ENCODE peak calls at places on chromosomes 5 and 9, in four cellular contexts. Y is Caco-2, J is upper lobe of right lung, Q is right atrium auricular region. T is an unnamed sample.

GRCh38 chr9:107688728-107689127 is 199.2 kb upstream of the KLF4 start:
- DNase-seq in J (no peak), Y (no peak), Q (no peak), T (no peak)

GRCh38 chr5:154390746-154391359 is 54.9 kb upstream of the SAP30L start:
- DNase-seq in Q (no peak), Y (no peak), J (no peak), T (no peak)

GRCh38 chr9:117494401-117495130 is 79.7 kb upstream of the ASTN2 start:
- DNase-seq in J (no peak), Y (no peak), Q (no peak), T (no peak)

GRCh38 chr5:103364074-103364473 is 105.5 kb downstream of the MACIR start:
- DNase-seq in Q (no peak), Y (no peak), J (no peak), T (no peak)

GRCh38 chr9:96256800-96257199 is 45.2 kb downstream of the HSD17B3 start:
- DNase-seq in J (no peak), Y (no peak), Q (no peak), T (no peak)

GRCh38 chr5:150703767-150704166 is 2.9 kb upstream of the RBM22 start:
- DNase-seq in J (no peak), Q (no peak), Y (no peak), T (no peak)

GRCh38 chr9:88991066-88992030 is at the start of gene S1PR3:
- DNase-seq in Y (peak), J (peak), Q (peak), T (no peak)

GRCh38 chr9:95626885-95627558 is 110.3 kb upstream of the PTCH1 start:
- DNase-seq in Y (no peak), J (no peak), Q (peak), T (no peak)

GRCh38 chr9:121700831-121701419 is 49.5 kb downstream of the DAB2IP start:
- DNase-seq in Q (no peak), Y (no peak), J (no peak), T (no peak)

GRCh38 chr9:21779397-21779796 is 23.0 kb upstream of the MTAP start:
- DNase-seq in Q (no peak), Y (no peak), J (no peak), T (no peak)

GRCh38 chr9:126992427-126992826 is 77.8 kb downstream of the RALGPS1 start:
- DNase-seq in J (no peak), Y (no peak), Q (no peak), T (no peak)

GRCh38 chr9:38026021-38026809 is 42.8 kb downstream of the SHB start:
- DNase-seq in Y (no peak), J (no peak), Q (no peak), T (peak)

GRCh38 chr9:87647114-87647513 is 78.8 kb upstream of the CTSL start:
- DNase-seq in J (no peak), Q (no peak), Y (no peak), T (no peak)

GRCh38 chr5:77167695-77168111 is 42.8 kb upstream of the PDE8B start:
- DNase-seq in J (no peak), Y (no peak), Q (no peak), T (peak)

GRCh38 chr9:4985376-4986266 is 549 bp downstream of the JAK2 start:
- DNase-seq in J (peak), Q (no peak), Y (peak), T (no peak)

GRCh38 chr5:102933300-102933699 is 178.2 kb downstream of the PAM start:
- DNase-seq in J (no peak), Y (no peak), Q (no peak), T (no peak)

GRCh38 chr5:11390369-11390768 is 513.9 kb downstream of the CTNND2 start:
- DNase-seq in Y (no peak), J (no peak), Q (no peak), T (no peak)

GRCh38 chr9:117424291-117424690 is 9.4 kb upstream of the ASTN2 start:
- DNase-seq in J (no peak), Y (no peak), Q (no peak), T (no peak)

DNA sequence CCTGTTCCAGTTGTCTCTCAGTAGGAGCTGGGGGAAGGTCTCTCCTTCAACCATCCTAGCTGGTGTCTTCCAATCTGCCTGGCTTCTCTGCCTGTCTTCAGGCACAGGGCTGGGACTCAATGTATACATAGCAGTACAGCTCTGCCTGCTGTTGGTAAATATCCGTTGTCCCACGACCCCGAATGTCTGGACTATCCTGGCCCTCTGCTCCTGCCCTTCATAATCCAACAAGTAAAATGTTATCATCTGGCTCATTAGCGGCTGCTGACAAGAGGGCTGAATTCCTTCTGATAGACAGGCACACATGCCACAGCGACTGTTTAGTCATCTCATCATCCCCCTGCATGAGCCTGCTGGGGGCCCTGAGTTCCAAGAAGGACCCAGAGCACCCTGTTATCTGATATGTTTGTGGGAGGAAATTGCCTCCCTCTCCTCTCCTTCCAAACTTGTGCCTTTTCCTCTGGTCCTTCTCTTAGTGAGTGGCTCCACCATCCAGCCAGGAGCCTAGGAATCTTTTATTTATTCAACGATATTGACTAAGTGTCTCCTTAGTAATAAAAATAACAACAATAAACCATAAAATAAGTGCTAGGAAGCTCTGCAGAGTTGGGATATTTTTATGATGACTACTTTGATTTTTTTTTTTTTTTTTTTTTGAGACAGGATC is 29.5 kb upstream of the TGFBR1 start:
- DNase-seq in Y (no peak), J (no peak), Q (no peak), T (no peak)
- H3K4me3 ChIP-seq in Y (no peak), J (no peak), Q (no peak), T (no peak)

DNA sequence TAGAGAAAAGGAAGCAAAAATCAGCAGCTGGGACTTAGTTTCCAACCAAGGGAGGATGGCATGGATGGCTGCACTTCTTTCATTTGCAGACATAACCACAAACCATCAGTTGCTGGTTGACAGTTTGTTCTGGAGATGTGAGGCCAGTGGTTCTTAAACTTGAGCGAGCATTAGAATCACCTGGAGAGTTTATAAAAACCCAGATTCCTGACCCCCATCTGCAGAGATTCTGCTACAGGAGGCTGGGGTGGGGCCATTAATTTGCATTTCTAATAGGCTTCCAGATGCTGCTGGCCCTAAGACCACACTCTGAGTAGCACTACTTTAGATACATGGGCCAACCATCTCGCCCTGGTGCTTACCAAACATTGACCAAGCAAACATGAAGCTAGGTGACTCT is 60.8 kb downstream of the MARCHF3 start:
- DNase-seq in Q (no peak), J (no peak), Y (no peak), T (no peak)
- TF ChIP-seq CTCF in Q (no peak), J (no peak), Y (no peak), T (no peak)

DNA sequence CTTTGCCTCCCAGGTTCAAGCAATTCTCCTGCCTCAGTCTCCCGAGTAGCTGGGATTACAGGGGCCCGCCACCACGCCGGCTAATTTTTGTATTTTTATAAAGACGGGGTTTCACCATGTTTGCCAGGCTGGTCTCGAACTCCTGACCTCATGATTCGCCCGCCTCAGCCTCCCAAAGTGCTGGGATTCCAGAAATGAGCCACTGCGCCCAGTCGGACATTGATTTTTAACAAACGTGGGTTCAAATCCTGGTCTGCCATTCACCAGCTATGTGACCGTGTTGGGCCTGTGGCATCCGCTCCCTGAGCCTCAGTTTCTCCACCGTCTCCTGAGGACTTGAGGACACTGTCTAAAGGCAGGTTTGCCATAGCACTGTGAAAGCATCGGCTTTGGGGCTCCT is 41.8 kb upstream of the NEK6 start:
- DNase-seq in Y (no peak), Q (no peak), J (peak), T (no peak)
- H3K4me3 ChIP-seq in Y (no peak), Q (no peak), J (no peak), T (no peak)

GRCh38 chr5:10133830-10134229 is 115.9 kb downstream of the ATPSCKMT start:
- DNase-seq in Y (no peak), Q (no peak), J (no peak), T (no peak)
- TF ChIP-seq CTCF in Y (peak), Q (no peak), J (no peak), T (no peak)

T was measured in astrocyte of the cerebellum.